ENCODE peak calls at places on chromosomes 5 and 9, in seven cellular contexts. A is CD4-positive, alpha-beta T cell; M is sciatic nerve; Y is T-cell; U is CD8-positive, alpha-beta T cell; P is heart left ventricle; Q is activated naive CD4-positive, alpha-beta T cell treated with anti-CD3 and anti-CD28 coated beads, Interleukin-2, amount 50 U/mL, for 72 hours. H is an unnamed sample.

GRCh38 chr5:36744041-36744677 is 132.4 kb upstream of the NIPBL start:
- ATAC-seq in P (no peak), A (no peak), U (no peak), M (peak), Y (no peak), Q (peak), H (no peak)

GRCh38 chr5:172749076-172749475 is 21.9 kb downstream of the DUSP1 start:
- ATAC-seq in A (no peak), P (no peak), Q (no peak), Y (no peak), U (no peak), M (no peak), H (no peak)

GRCh38 chr5:12292610-12293204 is 388.5 kb upstream of the CTNND2 start:
- ATAC-seq in U (no peak), P (no peak), Y (no peak), Q (no peak), M (no peak), A (no peak), H (no peak)

GRCh38 chr9:134275379-134275778 is 50.9 kb upstream of the RXRA start:
- ATAC-seq in U (peak), A (no peak), Q (no peak), P (no peak), Y (no peak), M (no peak), H (no peak)

GRCh38 chr5:172411423-172412111 is 42.8 kb downstream of the SH3PXD2B start:
- ATAC-seq in M (peak), Q (peak), P (no peak), U (no peak), A (no peak), Y (no peak), H (peak)

GRCh38 chr5:119537704-119538103 is 85.4 kb downstream of the HSD17B4 start:
- ATAC-seq in P (peak), Q (peak), A (no peak), U (no peak), Y (no peak), M (no peak), H (peak)

GRCh38 chr9:107131108-107131799 is 151.8 kb upstream of the RAD23B start:
- ATAC-seq in U (no peak), P (no peak), M (no peak), Q (no peak), A (no peak), Y (no peak), H (no peak)

GRCh38 chr9:63859475-63860215 is 1425.4 kb downstream of the FOXD4L5 start:
- ATAC-seq in U (peak), Q (no peak), Y (no peak), M (no peak), P (peak), A (peak), H (no peak)

H was measured in activated T-helper 17 cell treated with anti-CD3 and anti-CD28 coated beads, Interleukin-2, amount 50 U/mL, for 72 hours.